ENCODE peak calls at places on chromosomes 3 and 15, in four cellular contexts. One of them, this sample, is unnamed. For H3K4me1, the result is how much of the 10 kb centered on the place peaks cover.

GRCh38 chr3:186909078-186909853 is 21.1 kb upstream of the ST6GAL1 start:
- DNase-seq in endodermal cell: peak
- DNase-seq in A549: no peak
- DNase-seq in upper lobe of right lung: no peak
- DNase-seq in this sample: peak

GRCh38 chr15:72784233-72784876 is 797 bp upstream of the ADPGK start:
- DNase-seq in A549: peak
- DNase-seq in upper lobe of right lung: no peak
- DNase-seq in endodermal cell: no peak
- DNase-seq in this sample: no peak

GRCh38 chr3:101074518-101074917 is 81.3 kb upstream of the ABI3BP start:
- DNase-seq in A549: no peak
- DNase-seq in upper lobe of right lung: no peak
- DNase-seq in endodermal cell: no peak
- DNase-seq in this sample: no peak

GRCh38 chr3:120678984-120679383 is 3.1 kb downstream of the HGD start:
- DNase-seq in upper lobe of right lung: no peak
- DNase-seq in endodermal cell: no peak
- DNase-seq in A549: peak
- DNase-seq in this sample: no peak

GRCh38 chr15:26166429-26166828 is 303.3 kb upstream of the ATP10A start:
- DNase-seq in A549: no peak
- DNase-seq in endodermal cell: no peak
- DNase-seq in upper lobe of right lung: no peak
- DNase-seq in this sample: no peak

GRCh38 chr3:177776656-177777055 is 579.4 kb upstream of the TBL1XR1 start:
- DNase-seq in endodermal cell: peak
- DNase-seq in upper lobe of right lung: no peak
- DNase-seq in A549: no peak
- DNase-seq in this sample: no peak

GRCh38 chr15:23578521-23579150 is 13.2 kb downstream of the MKRN3 start:
- DNase-seq in A549: peak
- DNase-seq in upper lobe of right lung: no peak
- DNase-seq in endodermal cell: no peak
- DNase-seq in this sample: no peak

GRCh38 chr15:68994149-68994548 is 20.3 kb upstream of the NOX5 start:
- DNase-seq in A549: no peak
- DNase-seq in upper lobe of right lung: no peak
- DNase-seq in endodermal cell: no peak
- DNase-seq in this sample: no peak

GRCh38 chr15:64749167-64749566 is 26.2 kb downstream of the RBPMS2 start:
- DNase-seq in upper lobe of right lung: no peak
- DNase-seq in A549: no peak
- DNase-seq in endodermal cell: no peak
- DNase-seq in this sample: no peak

GRCh38 chr3:111244760-111245159 is 173.1 kb downstream of the NECTIN3 start:
- DNase-seq in upper lobe of right lung: no peak
- DNase-seq in endodermal cell: no peak
- DNase-seq in A549: no peak
- DNase-seq in this sample: no peak

GRCh38 chr15:43277901-43278300 is 11.2 kb upstream of the TGM5 start:
- DNase-seq in endodermal cell: no peak
- DNase-seq in upper lobe of right lung: no peak
- DNase-seq in A549: no peak
- DNase-seq in this sample: no peak

GRCh38 chr3:79414821-79415220 is 353.0 kb downstream of the ROBO1 start:
- DNase-seq in A549: no peak
- DNase-seq in endodermal cell: no peak
- DNase-seq in upper lobe of right lung: no peak
- DNase-seq in this sample: no peak

GRCh38 chr15:67732994-67733393 is 92.3 kb upstream of the SKOR1 start:
- DNase-seq in A549: no peak
- DNase-seq in endodermal cell: no peak
- DNase-seq in upper lobe of right lung: no peak
- DNase-seq in this sample: no peak

GRCh38 chr3:131708216-131708615 is 205.4 kb upstream of the MRPL3 start:
- DNase-seq in endodermal cell: no peak
- DNase-seq in upper lobe of right lung: no peak
- DNase-seq in A549: no peak
- DNase-seq in this sample: no peak

GRCh38 chr15:27222479-27222878 is 251.5 kb downstream of the GABRG3 start:
- DNase-seq in endodermal cell: no peak
- DNase-seq in A549: peak
- DNase-seq in upper lobe of right lung: no peak
- DNase-seq in this sample: no peak

GRCh38 chr3:58021072-58021959 is 13.1 kb downstream of the FLNB start:
- DNase-seq in upper lobe of right lung: no peak
- DNase-seq in endodermal cell: peak
- DNase-seq in A549: no peak
- DNase-seq in this sample: no peak

GRCh38 chr3:134446800-134447199 is 39.0 kb downstream of the ANAPC13 start:
- DNase-seq in endodermal cell: peak
- DNase-seq in A549: no peak
- DNase-seq in upper lobe of right lung: no peak
- DNase-seq in this sample: no peak

GRCh38 chr15:60583194-60583593 is 104.3 kb upstream of the ICE2 start:
- DNase-seq in endodermal cell: no peak
- DNase-seq in upper lobe of right lung: no peak
- DNase-seq in A549: no peak
- DNase-seq in this sample: no peak

GRCh38 chr3:99575683-99576082 is 62.7 kb upstream of the COL8A1 start:
- DNase-seq in endodermal cell: no peak
- DNase-seq in upper lobe of right lung: no peak
- DNase-seq in A549: no peak
- DNase-seq in this sample: no peak

GRCh38 chr15:46441294-46442062 is 806.6 kb downstream of the SQOR start:
- DNase-seq in endodermal cell: no peak
- DNase-seq in upper lobe of right lung: no peak
- DNase-seq in A549: no peak
- DNase-seq in this sample: no peak

GRCh38 chr3:46505953-46506352 is 8.2 kb downstream of the RTP3 start:
- DNase-seq in upper lobe of right lung: no peak
- DNase-seq in A549: no peak
- DNase-seq in endodermal cell: no peak
- DNase-seq in this sample: no peak

DNA sequence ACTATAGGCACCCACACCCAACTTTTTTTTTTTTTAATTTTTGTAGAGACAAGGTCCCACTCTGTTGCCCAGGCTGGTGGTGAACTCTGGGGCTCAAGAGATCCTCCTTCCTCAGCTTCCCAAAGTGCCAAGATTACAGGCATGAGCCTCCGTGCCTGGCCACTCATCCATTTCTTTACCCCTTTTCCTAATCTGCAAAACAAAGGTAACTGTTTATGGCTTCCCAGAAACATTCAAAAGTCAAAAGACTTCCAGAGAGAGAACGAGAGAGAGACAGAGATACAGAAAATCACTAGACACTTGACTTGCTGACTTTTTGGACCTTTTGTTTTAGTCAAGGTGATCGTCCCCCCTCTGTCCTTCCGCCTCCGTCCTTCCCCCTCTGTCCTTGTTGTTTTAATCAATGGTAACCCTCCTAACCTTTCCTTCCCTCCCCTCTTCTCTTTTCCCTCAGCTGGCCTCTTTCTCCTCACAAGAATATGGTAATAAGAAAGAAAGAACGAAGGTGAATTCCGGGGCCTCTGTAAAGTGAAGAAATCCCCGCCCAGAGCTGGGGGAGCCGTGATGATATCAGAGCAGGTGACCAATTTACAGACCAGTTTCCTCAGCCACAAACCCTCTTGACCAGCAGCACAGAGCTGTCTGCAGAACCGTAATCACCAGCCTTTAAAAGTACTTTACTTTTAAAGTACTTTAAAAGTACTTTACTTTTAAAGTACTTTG is 21.9 kb downstream of the KLHL6 start:
- DNase-seq in endodermal cell: peak
- DNase-seq in A549: no peak
- DNase-seq in upper lobe of right lung: no peak
- DNase-seq in this sample: peak
- H3K4me3 ChIP-seq in endodermal cell: no peak
- H3K4me3 ChIP-seq in A549: no peak
- H3K4me3 ChIP-seq in upper lobe of right lung: no peak
- H3K4me3 ChIP-seq in this sample: no peak

GRCh38 chr3:195897853-195898415 is 10.4 kb downstream of the TNK2 start:
- DNase-seq in endodermal cell: peak
- DNase-seq in upper lobe of right lung: no peak
- DNase-seq in A549: no peak
- DNase-seq in this sample: no peak
- H3K4me1 ChIP-seq in endodermal cell: under half
- H3K4me1 ChIP-seq in upper lobe of right lung: half or more
- H3K4me1 ChIP-seq in A549: under half
- H3K4me1 ChIP-seq in this sample: half or more

DNA sequence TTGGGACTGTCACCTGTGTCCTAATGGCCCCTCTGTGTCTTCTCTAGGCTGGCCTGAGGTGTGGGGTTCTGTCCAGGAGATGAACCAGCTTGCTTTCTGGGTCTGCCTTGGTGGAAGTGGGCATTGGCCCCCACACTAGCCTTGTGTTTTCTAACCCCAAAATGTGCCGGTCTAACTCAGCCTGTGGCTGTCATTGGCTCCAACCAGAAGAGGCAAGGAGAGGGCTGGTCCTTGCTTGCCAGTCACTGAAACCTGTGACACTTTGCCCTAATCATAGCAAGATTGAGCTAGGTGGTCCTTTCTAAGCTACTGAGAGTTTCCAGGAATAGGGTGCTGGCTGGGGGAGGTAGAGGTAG is 2.2 kb downstream of the C15orf39 start:
- DNase-seq in A549: no peak
- DNase-seq in endodermal cell: no peak
- DNase-seq in upper lobe of right lung: no peak
- DNase-seq in this sample: no peak
- H3K27ac ChIP-seq in A549: peak
- H3K27ac ChIP-seq in endodermal cell: no peak
- H3K27ac ChIP-seq in upper lobe of right lung: peak
- H3K27ac ChIP-seq in this sample: peak

GRCh38 chr3:13581485-13582365 is 32.8 kb downstream of the FBLN2 start:
- DNase-seq in endodermal cell: peak
- DNase-seq in A549: no peak
- DNase-seq in upper lobe of right lung: peak
- DNase-seq in this sample: no peak
- H3K4me3 ChIP-seq in endodermal cell: no peak
- H3K4me3 ChIP-seq in A549: no peak
- H3K4me3 ChIP-seq in upper lobe of right lung: no peak
- H3K4me3 ChIP-seq in this sample: no peak

DNA sequence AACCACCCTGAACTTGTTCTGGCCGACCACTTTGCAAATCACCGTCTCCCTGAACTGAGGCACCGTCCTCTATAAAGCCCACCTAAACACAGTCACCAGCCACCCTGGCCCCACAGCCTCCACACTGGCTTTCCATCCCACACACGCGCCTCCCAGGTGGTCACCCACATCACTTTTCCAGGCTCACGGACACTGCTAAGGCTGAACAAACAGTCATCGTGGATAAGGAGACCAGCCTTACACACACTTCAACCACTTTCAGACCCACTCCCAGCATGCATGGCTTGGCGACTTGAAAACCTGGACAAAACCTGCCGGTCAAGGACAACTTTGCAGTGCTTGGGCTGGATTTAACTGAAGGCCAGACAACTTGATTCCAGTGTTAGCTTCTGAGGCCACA is 8.4 kb downstream of the CHSY1 start:
- DNase-seq in upper lobe of right lung: no peak
- DNase-seq in endodermal cell: peak
- DNase-seq in A549: no peak
- DNase-seq in this sample: no peak
- H3K4me1 ChIP-seq in upper lobe of right lung: half or more
- H3K4me1 ChIP-seq in endodermal cell: under half
- H3K4me1 ChIP-seq in A549: under half
- H3K4me1 ChIP-seq in this sample: half or more